ENCODE peak calls at places on chromosomes 4 and X, in four cellular contexts. W, T, I and N are unnamed samples.

GRCh38 chrX:118459494-118459893 is 36.1 kb upstream of the DOCK11 start:
- DNase-seq in W (peak), T (peak), I (peak), N (no peak)

GRCh38 chr4:7067147-7067522 is 729 bp downstream of the GRPEL1 start:
- DNase-seq in T (no peak), W (no peak), I (peak), N (no peak)

GRCh38 chr4:168453146-168453545 is 27.1 kb downstream of the DDX60L start:
- DNase-seq in T (no peak), W (no peak), I (no peak), N (no peak)

GRCh38 chr4:107719211-107719926 is 665 bp downstream of the PAPSS1 start:
- DNase-seq in I (peak), W (no peak), T (no peak), N (no peak)

GRCh38 chrX:64662876-64663275 is 267.6 kb upstream of the MTMR8 start:
- DNase-seq in W (no peak), I (no peak), T (no peak), N (no peak)

GRCh38 chr4:186643501-186644315 is 79.9 kb downstream of the FAT1 start:
- DNase-seq in W (no peak), I (peak), T (no peak), N (no peak)

GRCh38 chrX:20361081-20361889 is 94.6 kb upstream of the RPS6KA3 start:
- DNase-seq in T (no peak), W (no peak), I (peak), N (no peak)

GRCh38 chrX:102808336-102808735 is 87.8 kb downstream of the GPRASP3 start:
- DNase-seq in W (no peak), I (no peak), T (no peak), N (no peak)

GRCh38 chr4:41865306-41865980 is 69.8 kb upstream of the TMEM33 start:
- DNase-seq in I (no peak), T (no peak), W (no peak), N (peak)

GRCh38 chr4:180923476-180923875 is 1319.7 kb upstream of the TENM3 start:
- DNase-seq in W (no peak), T (no peak), I (no peak), N (no peak)

GRCh38 chrX:105973387-105973739 is 65.2 kb downstream of the SERPINA7 start:
- DNase-seq in W (no peak), T (no peak), I (no peak), N (no peak)

GRCh38 chr4:168514249-168514852 is 17.5 kb downstream of the PALLD start:
- DNase-seq in W (no peak), T (peak), I (peak), N (no peak)

GRCh38 chr4:169940460-169940859 is 85.7 kb downstream of the MFAP3L start:
- DNase-seq in W (no peak), T (no peak), I (no peak), N (peak)

GRCh38 chr4:124946696-124947095 is 234.2 kb upstream of the ANKRD50 start:
- DNase-seq in T (no peak), I (no peak), W (no peak), N (no peak)

DNA sequence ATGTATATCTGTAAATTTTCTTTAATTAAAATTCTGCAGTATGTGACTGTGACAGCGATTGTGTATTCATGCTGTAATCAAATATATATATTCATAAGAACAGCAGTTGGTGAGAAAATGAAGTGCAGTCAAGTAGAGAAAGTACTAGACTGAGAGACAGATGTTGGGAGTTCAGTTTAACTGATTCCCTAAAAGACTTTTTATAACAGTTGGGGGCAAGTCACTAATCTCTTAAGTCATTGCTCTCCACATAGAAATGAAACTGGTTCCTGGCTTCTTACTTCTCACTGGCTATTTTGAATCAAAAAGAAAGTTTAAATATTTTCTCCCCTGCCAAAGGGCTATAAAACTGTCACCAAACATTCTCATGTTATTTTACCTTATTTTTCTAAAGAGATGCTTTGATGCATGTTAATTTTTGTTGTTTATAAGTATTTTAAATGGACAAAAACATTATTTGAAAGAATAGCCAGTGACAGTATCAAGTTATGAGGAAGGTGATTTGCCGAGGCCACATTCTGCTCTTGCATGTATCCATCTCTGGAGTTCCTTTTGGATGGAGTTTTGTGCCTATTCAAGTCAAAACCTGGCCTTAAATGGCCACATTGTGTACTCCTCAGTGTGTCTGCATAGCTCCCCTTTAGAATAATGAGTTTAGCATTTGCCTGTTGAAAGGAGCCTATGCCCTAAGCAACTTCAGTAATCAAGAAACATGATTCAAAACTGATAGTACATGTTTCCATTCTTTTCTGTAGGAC is 30.8 kb downstream of the EXOC1 start:
- DNase-seq in T (no peak), W (no peak), I (no peak), N (no peak)
- TF ChIP-seq ETV6 in T (no peak), W (no peak), I (no peak), N (no peak)

DNA sequence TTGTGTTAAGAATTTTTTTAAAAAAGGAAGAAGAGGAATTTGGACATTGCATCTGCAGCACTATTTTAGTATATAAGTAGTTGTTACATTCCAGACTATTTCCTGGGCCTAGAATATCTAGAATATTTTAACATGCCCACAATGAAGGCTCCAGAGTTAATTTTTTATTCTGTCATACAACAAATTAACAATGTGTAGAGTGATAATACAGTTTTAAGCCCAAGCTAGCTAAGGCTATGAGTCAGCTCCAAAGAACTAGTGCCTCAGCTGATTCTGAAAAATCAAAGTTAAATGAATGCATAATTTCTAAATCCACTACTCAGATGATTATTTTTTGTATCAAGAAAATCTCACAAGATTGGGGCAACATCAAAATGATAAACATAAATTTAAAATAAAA is 231.4 kb downstream of the PRDM5 start:
- DNase-seq in T (no peak), I (no peak), W (no peak), N (no peak)
- TF ChIP-seq CREM in T (no peak), I (no peak), W (no peak), N (no peak)

GRCh38 chr4:25863347-25863784 is 578 bp upstream of the SEL1L3 start:
- DNase-seq in W (no peak), T (no peak), I (no peak), N (peak)

GRCh38 chr4:25861422-25861926 is 1.3 kb downstream of the SEL1L3 start:
- DNase-seq in W (no peak), T (no peak), I (no peak), N (no peak)

GRCh38 chr4:25861951-25862410 is 807 bp downstream of the SEL1L3 start:
- DNase-seq in T (no peak), W (no peak), I (no peak), N (peak)

GRCh38 chr4:25863906-25864418 is 1.2 kb upstream of the SEL1L3 start:
- DNase-seq in T (no peak), I (no peak), W (no peak), N (peak)

DNA sequence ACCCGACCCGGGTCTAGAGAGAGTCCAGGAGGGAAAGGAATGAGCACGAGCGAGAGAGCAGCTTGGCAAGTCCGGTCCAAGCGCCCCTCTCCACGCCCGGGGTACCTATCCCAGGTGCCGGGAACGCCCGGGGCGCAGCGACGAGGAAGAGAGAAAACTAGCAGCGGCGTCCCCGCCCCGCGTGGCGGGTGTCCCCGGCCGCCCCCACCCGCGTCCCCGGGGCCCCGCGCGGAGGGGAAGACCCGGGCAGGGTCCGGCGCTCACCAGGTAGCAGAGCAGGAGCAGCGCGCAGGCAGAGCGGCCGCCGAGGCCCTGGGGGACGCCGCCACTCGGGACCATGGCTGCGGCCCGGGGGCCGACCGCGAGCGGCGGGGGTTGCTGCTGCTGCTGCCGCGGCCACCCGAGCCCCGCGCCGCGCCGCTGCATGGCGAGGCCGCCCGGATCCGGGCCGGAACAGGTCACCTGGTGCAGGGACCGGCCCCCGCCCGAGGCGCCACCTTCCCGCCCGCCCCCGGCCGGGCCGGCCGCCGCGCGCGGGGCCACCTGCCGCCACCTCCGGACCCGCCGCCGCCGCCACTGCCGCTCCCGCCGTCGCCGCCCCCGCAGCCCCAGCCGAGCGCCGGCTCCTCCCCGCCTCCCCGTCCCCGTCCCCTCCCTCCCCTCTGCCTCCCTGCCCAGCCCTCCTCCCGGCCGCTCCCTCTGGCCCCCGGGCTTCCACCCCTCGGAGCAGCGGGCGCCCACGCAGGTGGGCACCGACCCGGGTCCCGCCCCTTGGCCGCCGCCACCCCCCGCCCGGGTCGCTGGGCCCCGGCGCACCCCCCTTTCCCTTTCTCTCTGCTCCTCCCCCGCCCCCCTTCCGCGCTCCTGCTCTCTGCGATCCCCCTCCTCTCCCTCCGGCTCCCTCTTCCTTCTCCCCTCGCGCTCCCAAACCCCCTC is at the start of gene SEL1L3:
- DNase-seq in W (no peak), T (peak), I (no peak), N (peak)
- TF ChIP-seq ETV6 in W (no peak), T (no peak), I (no peak), N (no peak)

DNA sequence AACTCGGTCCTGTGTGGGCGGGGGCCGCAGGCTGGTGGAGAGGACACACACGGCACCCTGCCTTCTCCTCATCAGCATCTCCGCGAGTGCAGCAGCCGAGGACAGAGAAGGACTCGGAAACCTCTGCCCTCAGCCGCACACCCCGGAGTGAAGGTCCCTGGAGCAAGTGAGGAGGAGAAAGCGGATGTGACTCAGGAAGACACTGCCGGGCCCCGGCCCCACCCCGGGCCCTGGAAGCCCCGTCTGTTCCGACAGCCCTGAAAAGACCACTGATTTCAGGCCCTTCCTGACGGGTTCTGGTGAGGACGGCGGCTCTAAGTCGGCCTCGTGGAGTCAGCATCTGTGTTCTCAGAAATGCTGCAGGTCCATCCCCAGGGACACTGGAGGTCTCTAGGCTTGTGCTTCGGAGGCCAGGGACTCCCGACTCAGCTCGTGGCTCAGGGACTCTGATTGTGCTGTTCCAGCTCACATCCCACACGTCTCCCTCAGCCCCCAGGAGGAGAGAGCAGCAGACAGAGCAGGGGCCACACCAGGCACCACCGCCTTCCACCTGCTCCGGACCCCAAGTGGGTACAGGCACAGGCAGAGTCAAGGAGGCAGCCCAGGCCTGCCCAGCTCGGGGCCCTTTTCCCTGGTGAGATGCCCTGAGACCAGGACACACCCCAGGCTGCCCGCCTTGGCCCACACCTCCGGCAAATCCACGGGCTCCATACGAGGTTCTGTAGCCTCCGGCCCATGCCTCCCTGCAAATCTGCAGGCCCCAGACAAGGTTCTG is 134.5 kb upstream of the NKX1-1 start:
- DNase-seq in I (no peak), T (peak), W (no peak), N (no peak)
- TF ChIP-seq CREM in I (no peak), T (no peak), W (no peak), N (no peak)

DNA sequence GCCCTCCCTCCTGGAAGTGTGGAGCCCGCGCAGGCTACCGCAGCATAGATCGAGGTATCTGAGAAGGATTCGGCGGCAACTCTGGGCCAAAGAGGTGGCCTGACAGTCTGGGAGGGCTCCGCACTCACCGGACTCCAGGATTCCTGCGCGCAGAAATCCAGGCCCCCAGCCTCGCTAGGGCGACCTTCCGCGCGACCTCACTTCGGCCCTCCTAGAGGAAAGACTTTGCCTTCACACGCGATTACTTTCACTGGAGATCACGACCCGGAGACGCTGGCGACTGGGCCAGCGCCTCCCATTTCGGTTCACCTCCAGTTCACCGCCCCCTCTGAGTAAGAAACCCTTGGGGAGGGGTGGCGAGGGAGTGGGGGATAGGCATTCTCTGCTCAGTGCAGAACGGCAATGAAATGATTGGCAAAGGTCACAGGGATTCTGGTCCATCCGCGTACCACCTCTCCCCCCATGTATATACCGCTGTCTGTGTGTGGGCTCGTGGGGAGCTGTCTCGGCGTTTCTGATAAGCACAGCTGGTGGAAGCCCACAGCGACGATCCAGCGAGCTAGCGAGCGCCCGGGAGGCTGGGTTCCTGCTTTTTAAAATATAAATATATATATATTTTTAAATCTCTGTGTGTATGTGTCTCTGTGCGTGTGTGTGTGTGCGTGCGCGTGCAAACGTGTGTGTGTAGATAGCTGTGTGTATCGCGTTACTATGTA is 2.5 kb downstream of the POU3F4 start:
- DNase-seq in W (no peak), I (no peak), T (no peak), N (peak)
- TF ChIP-seq ETV6 in W (no peak), I (no peak), T (no peak), N (no peak)

GRCh38 chr4:148090029-148090428 is 352.2 kb downstream of the NR3C2 start:
- DNase-seq in W (no peak), T (no peak), I (no peak), N (no peak)

GRCh38 chr4:148092316-148093014 is 349.7 kb downstream of the NR3C2 start:
- DNase-seq in T (no peak), I (no peak), W (no peak), N (no peak)

GRCh38 chr4:148089624-148090023 is 352.6 kb downstream of the NR3C2 start:
- DNase-seq in W (no peak), T (no peak), I (no peak), N (no peak)

GRCh38 chr4:148091896-148092295 is 350.3 kb downstream of the NR3C2 start:
- DNase-seq in W (no peak), I (no peak), T (no peak), N (no peak)

GRCh38 chr4:148090503-148091476 is 351.4 kb downstream of the NR3C2 start:
- DNase-seq in W (no peak), T (no peak), I (no peak), N (no peak)
- TF ChIP-seq CREM in W (no peak), T (no peak), I (no peak), N (no peak)

GRCh38 chr4:52983563-52984303 is 121.6 kb downstream of the RASL11B start:
- DNase-seq in T (peak), W (no peak), I (peak), N (no peak)
- TF ChIP-seq ETV6 in T (no peak), W (no peak), I (no peak), N (no peak)